ENCODE peak calls at places on chromosomes 3 and 15, in six cellular contexts. One of them, this sample, is unnamed.
A peak's percentile ranks its signal among the peaks of the same experiment; 100 is the strongest.

GRCh38 chr15:74040115-74040850 is 42.1 kb downstream of the GOLGA6A start:
- DNase-seq in right atrium auricular region: peak; percentile 86
- DNase-seq in foreskin fibroblast: peak; percentile 95
- DNase-seq in fibroblast of lung: peak; percentile 91
- DNase-seq in cardiac muscle cell: no peak
- DNase-seq in CD8-positive, alpha-beta T cell: no peak
- DNase-seq in this sample: no peak

GRCh38 chr3:81446806-81447205 is 314.6 kb downstream of the GBE1 start:
- DNase-seq in right atrium auricular region: no peak
- DNase-seq in foreskin fibroblast: no peak
- DNase-seq in fibroblast of lung: no peak
- DNase-seq in cardiac muscle cell: no peak
- DNase-seq in CD8-positive, alpha-beta T cell: no peak
- DNase-seq in this sample: no peak

GRCh38 chr3:169173636-169174035 is 489.9 kb downstream of the MECOM start:
- DNase-seq in right atrium auricular region: no peak
- DNase-seq in foreskin fibroblast: no peak
- DNase-seq in fibroblast of lung: no peak
- DNase-seq in cardiac muscle cell: no peak
- DNase-seq in CD8-positive, alpha-beta T cell: no peak
- DNase-seq in this sample: no peak

GRCh38 chr3:158742861-158743260 is 10.6 kb upstream of the RARRES1 start:
- DNase-seq in right atrium auricular region: no peak
- DNase-seq in foreskin fibroblast: peak; percentile 68
- DNase-seq in fibroblast of lung: peak; percentile 81
- DNase-seq in cardiac muscle cell: no peak
- DNase-seq in CD8-positive, alpha-beta T cell: no peak
- DNase-seq in this sample: no peak

GRCh38 chr15:87707076-87707475 is 549.5 kb downstream of the NTRK3 start:
- DNase-seq in right atrium auricular region: no peak
- DNase-seq in foreskin fibroblast: no peak
- DNase-seq in fibroblast of lung: no peak
- DNase-seq in cardiac muscle cell: no peak
- DNase-seq in CD8-positive, alpha-beta T cell: no peak
- DNase-seq in this sample: no peak

GRCh38 chr3:105518806-105519418 is 152.2 kb downstream of the ALCAM start:
- DNase-seq in right atrium auricular region: no peak
- DNase-seq in foreskin fibroblast: peak; percentile 79
- DNase-seq in fibroblast of lung: peak; percentile 61
- DNase-seq in cardiac muscle cell: peak; percentile 72
- DNase-seq in CD8-positive, alpha-beta T cell: no peak
- DNase-seq in this sample: no peak

GRCh38 chr3:133691410-133692107 is 29.8 kb upstream of the TOPBP1 start:
- DNase-seq in right atrium auricular region: no peak
- DNase-seq in foreskin fibroblast: peak; percentile 25
- DNase-seq in fibroblast of lung: no peak
- DNase-seq in cardiac muscle cell: no peak
- DNase-seq in CD8-positive, alpha-beta T cell: no peak
- DNase-seq in this sample: peak; percentile 2

GRCh38 chr3:11671648-11672100 is 28.0 kb upstream of the VGLL4 start:
- DNase-seq in right atrium auricular region: no peak
- DNase-seq in foreskin fibroblast: peak; percentile 31
- DNase-seq in fibroblast of lung: peak; percentile 72
- DNase-seq in cardiac muscle cell: no peak
- DNase-seq in CD8-positive, alpha-beta T cell: no peak
- DNase-seq in this sample: no peak

GRCh38 chr3:197023241-197023997 is 6.2 kb downstream of the MELTF start:
- DNase-seq in right atrium auricular region: peak; percentile 54
- DNase-seq in foreskin fibroblast: no peak
- DNase-seq in fibroblast of lung: no peak
- DNase-seq in cardiac muscle cell: no peak
- DNase-seq in CD8-positive, alpha-beta T cell: no peak
- DNase-seq in this sample: no peak

GRCh38 chr15:63003836-63004610 is 38.5 kb upstream of the TPM1 start:
- DNase-seq in right atrium auricular region: no peak
- DNase-seq in foreskin fibroblast: no peak
- DNase-seq in fibroblast of lung: no peak
- DNase-seq in cardiac muscle cell: no peak
- DNase-seq in CD8-positive, alpha-beta T cell: no peak
- DNase-seq in this sample: no peak

GRCh38 chr3:94522488-94522887 is 459.6 kb downstream of the NSUN3 start:
- DNase-seq in right atrium auricular region: no peak
- DNase-seq in foreskin fibroblast: no peak
- DNase-seq in fibroblast of lung: no peak
- DNase-seq in cardiac muscle cell: peak; percentile 60
- DNase-seq in CD8-positive, alpha-beta T cell: no peak
- DNase-seq in this sample: no peak

GRCh38 chr15:70195808-70196304 is 98.1 kb upstream of the TLE3 start:
- DNase-seq in right atrium auricular region: peak; percentile 85
- DNase-seq in foreskin fibroblast: peak; percentile 87
- DNase-seq in fibroblast of lung: peak; percentile 96
- DNase-seq in cardiac muscle cell: no peak
- DNase-seq in CD8-positive, alpha-beta T cell: no peak
- DNase-seq in this sample: no peak

GRCh38 chr3:94036909-94037507 is 8.6 kb upstream of the STX19 start:
- DNase-seq in right atrium auricular region: no peak
- DNase-seq in foreskin fibroblast: peak; percentile 54
- DNase-seq in fibroblast of lung: peak; percentile 17
- DNase-seq in cardiac muscle cell: no peak
- DNase-seq in CD8-positive, alpha-beta T cell: no peak
- DNase-seq in this sample: no peak

GRCh38 chr3:149968216-149968615 is 2.5 kb downstream of the PFN2 start:
- DNase-seq in right atrium auricular region: no peak
- DNase-seq in foreskin fibroblast: peak; percentile 36
- DNase-seq in fibroblast of lung: peak; percentile 76
- DNase-seq in cardiac muscle cell: peak; percentile 2
- DNase-seq in CD8-positive, alpha-beta T cell: no peak
- DNase-seq in this sample: no peak

GRCh38 chr3:101926594-101927105 is 77.3 kb downstream of the NFKBIZ start:
- DNase-seq in right atrium auricular region: no peak
- DNase-seq in foreskin fibroblast: peak; percentile 61
- DNase-seq in fibroblast of lung: peak; percentile 75
- DNase-seq in cardiac muscle cell: no peak
- DNase-seq in CD8-positive, alpha-beta T cell: no peak
- DNase-seq in this sample: no peak

GRCh38 chr3:10263549-10264363 is 15.5 kb downstream of the TATDN2 start:
- DNase-seq in right atrium auricular region: peak; percentile 68
- DNase-seq in foreskin fibroblast: peak; percentile 77
- DNase-seq in fibroblast of lung: peak; percentile 43
- DNase-seq in cardiac muscle cell: peak; percentile 70
- DNase-seq in CD8-positive, alpha-beta T cell: peak; percentile 72
- DNase-seq in this sample: no peak

GRCh38 chr3:184042617-184043016 is 10.2 kb upstream of the HTR3C start:
- DNase-seq in right atrium auricular region: no peak
- DNase-seq in foreskin fibroblast: no peak
- DNase-seq in fibroblast of lung: no peak
- DNase-seq in cardiac muscle cell: no peak
- DNase-seq in CD8-positive, alpha-beta T cell: no peak
- DNase-seq in this sample: no peak

GRCh38 chr3:184037816-184038215 is 6.3 kb downstream of the HTR3D start:
- DNase-seq in right atrium auricular region: no peak
- DNase-seq in foreskin fibroblast: no peak
- DNase-seq in fibroblast of lung: no peak
- DNase-seq in cardiac muscle cell: no peak
- DNase-seq in CD8-positive, alpha-beta T cell: no peak
- DNase-seq in this sample: no peak

GRCh38 chr3:184039414-184039813 is 7.9 kb downstream of the HTR3D start:
- DNase-seq in right atrium auricular region: no peak
- DNase-seq in foreskin fibroblast: no peak
- DNase-seq in fibroblast of lung: peak; percentile 55
- DNase-seq in cardiac muscle cell: no peak
- DNase-seq in CD8-positive, alpha-beta T cell: no peak
- DNase-seq in this sample: no peak

DNA sequence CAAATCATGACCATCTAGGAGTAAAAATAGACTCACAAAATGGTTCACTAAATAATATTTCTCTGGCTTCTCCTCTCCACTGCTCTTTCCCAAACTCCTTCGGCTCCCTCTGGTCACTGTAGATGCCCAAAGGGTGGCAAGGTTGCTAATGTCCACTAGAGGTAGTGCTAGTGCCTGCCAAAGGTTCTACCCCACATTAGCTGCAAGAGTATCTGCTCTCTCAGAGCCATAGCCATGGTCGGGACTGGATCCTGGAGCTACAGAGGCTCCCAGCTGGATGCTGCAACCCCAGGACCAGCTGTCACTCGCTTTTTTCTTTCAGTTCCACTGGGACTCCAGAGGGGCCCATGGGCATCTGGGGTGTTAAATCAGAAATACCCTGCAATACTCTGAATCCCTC is 8.5 kb downstream of the HTR3D start:
- DNase-seq in right atrium auricular region: no peak
- DNase-seq in foreskin fibroblast: peak; percentile 38
- DNase-seq in fibroblast of lung: no peak
- DNase-seq in cardiac muscle cell: peak; percentile 22
- DNase-seq in CD8-positive, alpha-beta T cell: no peak
- DNase-seq in this sample: no peak
- TF ChIP-seq CTCF in right atrium auricular region: no peak
- TF ChIP-seq CTCF in foreskin fibroblast: peak; percentile 66
- TF ChIP-seq CTCF in fibroblast of lung: peak; percentile 36
- TF ChIP-seq CTCF in cardiac muscle cell: peak; percentile 41
- TF ChIP-seq CTCF in CD8-positive, alpha-beta T cell: no peak
- TF ChIP-seq CTCF in this sample: peak; percentile 70

GRCh38 chr3:49173116-49173791 is 1.9 kb downstream of the KLHDC8B start:
- DNase-seq in right atrium auricular region: peak; percentile 67
- DNase-seq in foreskin fibroblast: no peak
- DNase-seq in fibroblast of lung: peak; percentile 28
- DNase-seq in cardiac muscle cell: peak; percentile 86
- DNase-seq in CD8-positive, alpha-beta T cell: no peak
- DNase-seq in this sample: no peak

GRCh38 chr3:49173792-49174170 is 2.4 kb downstream of the KLHDC8B start:
- DNase-seq in right atrium auricular region: no peak
- DNase-seq in foreskin fibroblast: no peak
- DNase-seq in fibroblast of lung: peak; percentile 38
- DNase-seq in cardiac muscle cell: peak; percentile 79
- DNase-seq in CD8-positive, alpha-beta T cell: no peak
- DNase-seq in this sample: no peak

GRCh38 chr3:49171775-49172500 is 540 bp downstream of the KLHDC8B start:
- DNase-seq in right atrium auricular region: peak; percentile 59
- DNase-seq in foreskin fibroblast: no peak
- DNase-seq in fibroblast of lung: no peak
- DNase-seq in cardiac muscle cell: no peak
- DNase-seq in CD8-positive, alpha-beta T cell: no peak
- DNase-seq in this sample: no peak

GRCh38 chr3:49171119-49171774 is at the start of gene KLHDC8B:
- DNase-seq in right atrium auricular region: peak; percentile 88
- DNase-seq in foreskin fibroblast: peak; percentile 95
- DNase-seq in fibroblast of lung: peak; percentile 84
- DNase-seq in cardiac muscle cell: peak; percentile 95
- DNase-seq in CD8-positive, alpha-beta T cell: peak; percentile 82
- DNase-seq in this sample: no peak

DNA sequence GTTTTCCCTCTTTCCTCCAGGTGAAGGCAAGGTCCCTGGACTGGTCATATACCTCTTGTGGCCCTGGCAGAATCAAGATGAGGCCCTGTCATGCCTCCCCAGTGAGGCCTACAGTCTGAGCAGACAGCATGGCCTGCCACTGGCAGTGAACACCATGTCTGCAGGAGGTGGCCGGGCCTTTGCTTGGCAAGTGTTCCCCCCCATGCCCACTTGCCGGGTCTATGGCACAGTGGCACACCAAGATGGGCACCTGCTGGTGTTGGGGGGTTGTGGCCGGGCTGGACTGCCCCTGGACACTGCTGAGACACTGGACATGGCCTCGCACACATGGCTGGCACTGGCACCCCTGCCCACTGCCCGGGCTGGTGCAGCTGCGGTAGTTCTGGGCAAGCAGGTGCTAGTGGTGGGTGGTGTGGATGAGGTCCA is 1.2 kb downstream of the KLHDC8B start:
- DNase-seq in right atrium auricular region: no peak
- DNase-seq in foreskin fibroblast: no peak
- DNase-seq in fibroblast of lung: no peak
- DNase-seq in cardiac muscle cell: no peak
- DNase-seq in CD8-positive, alpha-beta T cell: no peak
- DNase-seq in this sample: no peak
- H3K4me3 ChIP-seq in right atrium auricular region: peak overlapping the region; percentile 78
- H3K4me3 ChIP-seq in foreskin fibroblast: peak overlapping the region; percentile 91
- H3K4me3 ChIP-seq in fibroblast of lung: peak overlapping the region; percentile 2
- H3K4me3 ChIP-seq in cardiac muscle cell: peak overlapping the region; percentile 67
- H3K4me3 ChIP-seq in CD8-positive, alpha-beta T cell: no peak overlapping the region
- H3K4me3 ChIP-seq in this sample: peak overlapping the region; percentile 84

DNA sequence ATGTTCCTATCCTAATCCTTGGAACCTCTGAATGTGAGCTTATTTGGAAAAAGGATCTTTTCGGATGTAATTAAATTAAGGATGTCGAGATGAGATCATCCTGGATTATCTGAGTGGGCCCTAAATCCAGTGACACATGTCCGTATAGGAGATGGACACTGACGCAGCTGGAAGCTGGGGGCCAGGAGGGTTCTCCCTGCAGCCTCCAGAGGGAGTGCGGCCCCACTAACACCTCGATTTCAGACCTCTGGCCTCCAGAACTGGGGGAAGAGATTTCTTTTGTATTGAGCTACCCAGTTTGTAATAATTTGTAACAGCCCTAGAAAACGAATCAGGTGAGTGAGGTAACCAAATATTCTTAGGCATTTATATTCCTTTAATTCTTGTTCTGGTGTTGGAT is 2.5 kb downstream of the DNAJB8 start:
- DNase-seq in right atrium auricular region: no peak
- DNase-seq in foreskin fibroblast: no peak
- DNase-seq in fibroblast of lung: no peak
- DNase-seq in cardiac muscle cell: no peak
- DNase-seq in CD8-positive, alpha-beta T cell: no peak
- DNase-seq in this sample: no peak
- TF ChIP-seq CTCF in right atrium auricular region: no peak
- TF ChIP-seq CTCF in foreskin fibroblast: no peak
- TF ChIP-seq CTCF in fibroblast of lung: no peak
- TF ChIP-seq CTCF in cardiac muscle cell: peak; percentile 20
- TF ChIP-seq CTCF in CD8-positive, alpha-beta T cell: no peak
- TF ChIP-seq CTCF in this sample: no peak

GRCh38 chr3:46986782-46987484 is 7.5 kb downstream of the NBEAL2 start:
- DNase-seq in right atrium auricular region: no peak
- DNase-seq in foreskin fibroblast: no peak
- DNase-seq in fibroblast of lung: no peak
- DNase-seq in cardiac muscle cell: peak; percentile 14
- DNase-seq in CD8-positive, alpha-beta T cell: peak; percentile 5
- DNase-seq in this sample: no peak
- H3K4me3 ChIP-seq in right atrium auricular region: no peak overlapping the region
- H3K4me3 ChIP-seq in foreskin fibroblast: no peak overlapping the region
- H3K4me3 ChIP-seq in fibroblast of lung: no peak overlapping the region
- H3K4me3 ChIP-seq in cardiac muscle cell: no peak overlapping the region
- H3K4me3 ChIP-seq in CD8-positive, alpha-beta T cell: peak overlapping the region; percentile 23
- H3K4me3 ChIP-seq in this sample: no peak overlapping the region

DNA sequence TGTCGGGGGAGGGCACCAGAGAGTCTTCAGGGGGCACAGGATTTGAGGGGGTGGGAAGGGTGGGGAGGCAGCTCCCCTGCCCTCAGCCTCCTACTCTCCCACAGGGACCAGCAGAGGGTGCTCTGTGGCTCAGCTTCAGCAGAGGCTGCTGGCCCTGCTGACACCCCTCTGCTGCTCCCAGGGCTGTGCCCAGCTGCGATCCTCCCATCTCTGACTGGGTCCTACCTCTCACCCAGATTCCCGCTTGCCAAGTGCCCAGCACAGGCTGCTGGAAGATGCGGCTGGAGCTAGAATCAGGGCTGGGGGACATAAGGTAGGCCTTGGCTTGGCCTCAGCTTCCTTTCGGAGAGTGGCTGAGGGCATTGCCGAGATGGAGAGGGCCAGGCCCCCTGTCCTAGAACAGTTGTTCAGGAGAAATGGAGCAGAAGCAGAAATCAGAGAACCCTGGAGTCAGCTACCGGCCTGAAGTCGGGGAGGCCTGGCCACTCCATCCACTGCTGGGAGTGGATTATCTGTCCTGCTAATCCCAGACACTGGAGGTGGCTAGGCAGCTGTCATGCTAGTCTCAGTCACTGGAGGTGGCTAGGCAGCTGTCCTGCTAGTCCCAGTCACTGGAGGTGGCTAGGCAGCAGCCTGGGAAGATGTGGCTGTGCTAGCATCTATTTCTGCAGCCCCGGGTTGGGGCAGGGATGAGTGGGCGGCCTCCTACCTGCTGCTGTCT is 3.9 kb downstream of the GRM2 start:
- DNase-seq in right atrium auricular region: no peak
- DNase-seq in foreskin fibroblast: peak; percentile 29
- DNase-seq in fibroblast of lung: no peak
- DNase-seq in cardiac muscle cell: peak; percentile 29
- DNase-seq in CD8-positive, alpha-beta T cell: no peak
- DNase-seq in this sample: no peak
- TF ChIP-seq CTCF in right atrium auricular region: no peak
- TF ChIP-seq CTCF in foreskin fibroblast: no peak
- TF ChIP-seq CTCF in fibroblast of lung: no peak
- TF ChIP-seq CTCF in cardiac muscle cell: peak; percentile 13
- TF ChIP-seq CTCF in CD8-positive, alpha-beta T cell: no peak
- TF ChIP-seq CTCF in this sample: peak; percentile 35